ENCODE peak calls at places on chromosomes 11 and 22, in six cellular contexts. X is T-helper 2 cell; U is stimulated activated CD4-positive, alpha-beta T cell treated with anti-CD3 and anti-CD28 coated beads, Interleukin-12 subunit alpha, Interleukin-12 subunit beta, amount 100 ng/mL, for 4 hours; Z is amniotic stem cell; D is skeletal muscle cell; N is HCT116. E is an unnamed sample.

GRCh38 chr11:34028407-34028804 is 23.1 kb upstream of the CAPRIN1 start:
- DNase-seq in U (no peak), X (no peak), Z (no peak), N (no peak), D (no peak), E (no peak)

GRCh38 chr11:130201026-130201425 is 41.4 kb downstream of the ST14 start:
- DNase-seq in Z (no peak), N (no peak), D (no peak), X (no peak), U (no peak), E (no peak)

GRCh38 chr11:134033696-134034491 is 35.0 kb upstream of the JAM3 start:
- DNase-seq in Z (peak; percentile 87), D (peak; percentile 48), X (peak; percentile 24), U (peak; percentile 57), N (peak; percentile 21), E (peak; percentile 61)

GRCh38 chr22:38490915-38491314 is 15.2 kb downstream of the DDX17 start:
- DNase-seq in X (no peak), D (peak; percentile 10), Z (no peak), N (no peak), U (no peak), E (no peak)

GRCh38 chr11:19727246-19727645 is 14.6 kb downstream of the NAV2 start:
- DNase-seq in D (peak; percentile 79), X (no peak), U (no peak), N (no peak), Z (no peak), E (no peak)

GRCh38 chr11:126573325-126574076 is 218.0 kb downstream of the ST3GAL4 start:
- DNase-seq in D (no peak), Z (no peak), N (no peak), X (no peak), U (no peak), E (no peak)

GRCh38 chr22:27336151-27337090 is 465.1 kb downstream of the MN1 start:
- DNase-seq in N (no peak), X (no peak), Z (no peak), U (no peak), D (no peak), E (no peak)

GRCh38 chr11:58744988-58745704 is 13.4 kb upstream of the GLYAT start:
- DNase-seq in D (no peak), Z (no peak), X (no peak), N (no peak), U (no peak), E (no peak)

GRCh38 chr22:17283423-17283822 is 64.2 kb upstream of the ADA2 start:
- DNase-seq in Z (no peak), U (no peak), N (no peak), X (no peak), D (no peak), E (no peak)

GRCh38 chr11:46947399-46948077 is 11.0 kb downstream of the CSTPP1 start:
- DNase-seq in X (no peak), N (no peak), D (no peak), Z (no peak), U (no peak), E (no peak)

GRCh38 chr11:59767212-59767611 is 12.0 kb downstream of the STX3 start:
- DNase-seq in N (no peak), U (no peak), X (no peak), D (no peak), Z (no peak), E (no peak)

GRCh38 chr11:1932681-1933080 is 13.2 kb downstream of the TNNT3 start:
- DNase-seq in Z (no peak), X (no peak), N (no peak), U (no peak), D (no peak), E (no peak)

GRCh38 chr11:57644748-57645715 is 4.7 kb downstream of the YPEL4 start:
- DNase-seq in N (peak; percentile 71), X (peak; percentile 79), Z (no peak), U (peak; percentile 77), D (no peak), E (peak; percentile 87)

GRCh38 chr22:35380537-35381423 is at the start of gene HMOX1:
- DNase-seq in N (peak; percentile 51), D (peak; percentile 79), X (peak; percentile 19), Z (peak; percentile 72), U (peak; percentile 38), E (peak; percentile 17)

GRCh38 chr22:37378642-37379058 is 48.6 kb downstream of the ELFN2 start:
- DNase-seq in Z (no peak), N (no peak), X (no peak), U (no peak), D (no peak), E (no peak)

GRCh38 chr11:3823762-3824506 is 15.6 kb downstream of the PGAP2 start:
- DNase-seq in X (no peak), U (no peak), Z (no peak), N (no peak), D (no peak), E (no peak)

GRCh38 chr11:58179648-58180047 is 9.2 kb upstream of the OR9Q2 start:
- DNase-seq in D (no peak), Z (no peak), X (no peak), U (no peak), N (no peak), E (no peak)

GRCh38 chr22:45546333-45547015 is 43.8 kb downstream of the FBLN1 start:
- DNase-seq in N (no peak), X (no peak), Z (no peak), U (no peak), D (no peak), E (no peak)

GRCh38 chr11:114472661-114473060 is 33.4 kb downstream of the REXO2 start:
- DNase-seq in N (no peak), X (no peak), U (no peak), Z (no peak), D (no peak), E (no peak)

GRCh38 chr11:128518493-128519207 is 68.7 kb downstream of the ETS1 start:
- DNase-seq in U (no peak), Z (no peak), N (no peak), X (no peak), D (no peak), E (no peak)

E was measured in activated CD4-positive, alpha-beta T cell treated with anti-CD3 and anti-CD28 coated beads for 4 hours.